ENCODE peak calls at places on chromosome 1, in six cellular contexts. X is tibial artery, K is Caco-2, G is fibroblast of lung, S is IMR-90, Y is stomach. A is an unnamed sample. For H3K4me1, the result is how much of the 10 kb centered on the place peaks cover.

GRCh38 chr1:6519935-6520621 is 28.6 kb upstream of the PLEKHG5 start:
- DNase-seq in X (no peak), K (no peak), G (peak), S (peak), Y (no peak), A (no peak)

GRCh38 chr1:54499097-54500029 is 48.7 kb upstream of the ACOT11 start:
- DNase-seq in X (no peak), K (peak), G (peak), S (peak), Y (no peak), A (peak)

GRCh38 chr1:231170875-231171274 is 9.0 kb downstream of the TRIM67 start:
- DNase-seq in X (no peak), K (no peak), G (no peak), S (no peak), Y (no peak), A (no peak)

GRCh38 chr1:156517746-156518145 is 17.2 kb upstream of the MEF2D start:
- DNase-seq in X (no peak), K (no peak), G (peak), S (no peak), Y (no peak), A (no peak)

GRCh38 chr1:179953974-179954493 is 576 bp upstream of the CEP350 start:
- DNase-seq in X (no peak), K (no peak), G (no peak), S (peak), Y (no peak), A (no peak)

GRCh38 chr1:29448456-29449317 is 212.4 kb downstream of the PTPRU start:
- DNase-seq in X (no peak), K (no peak), G (no peak), S (no peak), Y (no peak), A (no peak)

GRCh38 chr1:198880397-198880796 is 241.6 kb downstream of the PTPRC start:
- DNase-seq in X (no peak), K (no peak), G (peak), S (peak), Y (no peak), A (no peak)

GRCh38 chr1:98920441-98921110 is 84.1 kb downstream of the PLPPR5 start:
- DNase-seq in X (no peak), K (no peak), G (peak), S (peak), Y (no peak), A (no peak)

GRCh38 chr1:62716397-62716796 is 28.2 kb upstream of the DOCK7 start:
- DNase-seq in X (no peak), K (no peak), G (no peak), S (no peak), Y (no peak), A (no peak)

GRCh38 chr1:3067301-3067670 is 1.7 kb upstream of the PRDM16 start:
- DNase-seq in X (peak), K (no peak), G (no peak), S (no peak), Y (no peak), A (no peak)

GRCh38 chr1:66723985-66724384 is 28.3 kb upstream of the DYNLT5 start:
- DNase-seq in X (no peak), K (no peak), G (no peak), S (peak), Y (no peak), A (no peak)

GRCh38 chr1:39268112-39268581 is 63.7 kb downstream of the MACF1 start:
- DNase-seq in X (peak), K (no peak), G (peak), S (peak), Y (no peak), A (peak)

GRCh38 chr1:71345491-71345890 is 264.7 kb upstream of the ZRANB2 start:
- DNase-seq in X (no peak), K (no peak), G (no peak), S (no peak), Y (no peak), A (no peak)

GRCh38 chr1:232952514-232953175 is 2.2 kb downstream of the NTPCR start:
- DNase-seq in X (no peak), K (peak), G (peak), S (peak), Y (peak), A (peak)

GRCh38 chr1:198155253-198155652 is 1.5 kb upstream of the NEK7 start:
- DNase-seq in X (no peak), K (no peak), G (peak), S (peak), Y (no peak), A (no peak)

GRCh38 chr1:241413974-241414373 is 57.0 kb upstream of the RGS7 start:
- DNase-seq in X (no peak), K (no peak), G (no peak), S (no peak), Y (no peak), A (no peak)

DNA sequence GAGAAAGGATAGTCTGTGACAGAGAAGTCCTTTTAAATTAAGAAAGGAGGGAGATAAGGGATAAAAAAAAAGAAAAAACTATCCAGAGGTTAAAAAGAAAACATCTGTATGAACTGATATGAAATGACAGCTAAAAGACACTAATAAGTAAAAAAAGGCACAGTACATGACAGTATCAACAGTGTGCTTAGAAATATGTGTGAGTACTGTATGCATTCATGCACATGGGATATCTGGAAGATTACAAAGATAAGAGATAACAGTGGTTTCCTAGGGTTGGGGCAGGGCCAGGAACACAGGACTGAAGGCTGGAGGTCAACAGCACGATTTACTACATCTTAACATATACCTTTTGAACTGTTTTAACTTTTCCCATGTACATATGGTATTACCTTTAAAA is 13.3 kb downstream of the PTP4A2 start:
- DNase-seq in X (no peak), K (peak), G (no peak), S (no peak), Y (no peak), A (no peak)
- H3K4me1 ChIP-seq in X (half or more), K (under half), G (under half), S (under half), Y (half or more), A (half or more)

DNA sequence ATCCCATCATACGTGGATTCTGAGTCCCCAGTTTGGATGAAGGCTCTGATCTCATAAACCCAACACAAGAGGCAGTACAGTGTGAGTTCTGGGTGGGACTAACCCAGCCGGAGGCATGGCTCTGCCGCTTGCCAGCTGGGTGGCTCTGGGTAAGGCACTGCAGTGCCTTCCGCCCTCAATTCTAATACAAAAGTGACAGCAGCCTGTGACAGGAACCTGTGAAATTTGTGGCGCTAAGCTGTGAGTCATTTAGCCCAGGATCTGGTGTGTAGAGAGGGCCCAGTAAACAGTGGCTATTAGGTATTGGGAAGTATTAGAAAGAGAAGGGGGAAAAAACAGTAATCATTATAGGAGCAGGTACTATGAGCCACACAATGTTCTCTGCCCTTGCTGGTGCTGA is 23.3 kb downstream of the HSPG2 start:
- DNase-seq in X (no peak), K (no peak), G (no peak), S (no peak), Y (no peak), A (no peak)
- H3K4me1 ChIP-seq in X (half or more), K (half or more), G (under half), S (under half), Y (half or more), A (under half)

GRCh38 chr1:111733996-111734369 is 5.2 kb downstream of the INKA2 start:
- DNase-seq in X (no peak), K (no peak), G (no peak), S (no peak), Y (no peak), A (no peak)
- H3K4me1 ChIP-seq in X (under half), K (under half), G (under half), S (under half), Y (half or more), A (under half)

GRCh38 chr1:42953182-42954180 is 5.2 kb downstream of the SLC2A1 start:
- DNase-seq in X (no peak), K (no peak), G (no peak), S (no peak), Y (no peak), A (no peak)
- H3K4me1 ChIP-seq in X (half or more), K (half or more), G (under half), S (under half), Y (half or more), A (half or more)

DNA sequence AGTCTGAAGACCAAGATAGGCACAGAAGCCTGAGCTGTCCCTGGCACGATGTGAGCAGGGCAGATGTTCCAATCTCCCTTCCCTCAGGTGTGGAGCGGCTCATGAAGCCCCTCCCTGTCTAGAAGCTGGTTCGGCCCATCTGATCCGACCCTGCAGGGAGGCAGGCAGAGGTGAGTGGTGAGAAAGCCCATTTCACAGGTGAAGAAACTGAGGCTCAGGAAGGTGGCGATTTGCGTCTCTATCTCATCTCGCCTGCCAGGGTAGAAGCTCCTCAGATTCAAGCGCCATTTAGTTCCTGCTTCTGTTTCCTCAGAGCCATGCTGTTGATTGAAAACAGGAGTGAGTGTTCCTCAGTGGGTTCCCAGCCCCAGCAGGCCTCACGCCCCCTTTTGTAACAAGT is 16.9 kb upstream of the TENT5B start:
- DNase-seq in X (no peak), K (no peak), G (no peak), S (no peak), Y (no peak), A (no peak)
- H3K4me1 ChIP-seq in X (under half), K (under half), G (under half), S (under half), Y (half or more), A (under half)

GRCh38 chr1:19466112-19466561 is 19.2 kb downstream of the CAPZB start:
- DNase-seq in X (no peak), K (no peak), G (no peak), S (no peak), Y (no peak), A (no peak)

GRCh38 chr1:19463204-19463803 is 22.0 kb downstream of the CAPZB start:
- DNase-seq in X (no peak), K (no peak), G (no peak), S (no peak), Y (no peak), A (peak)

GRCh38 chr1:19465650-19466049 is 19.7 kb downstream of the CAPZB start:
- DNase-seq in X (no peak), K (no peak), G (no peak), S (no peak), Y (no peak), A (no peak)

GRCh38 chr1:19462781-19463180 is 22.6 kb downstream of the CAPZB start:
- DNase-seq in X (no peak), K (no peak), G (no peak), S (no peak), Y (no peak), A (no peak)

DNA sequence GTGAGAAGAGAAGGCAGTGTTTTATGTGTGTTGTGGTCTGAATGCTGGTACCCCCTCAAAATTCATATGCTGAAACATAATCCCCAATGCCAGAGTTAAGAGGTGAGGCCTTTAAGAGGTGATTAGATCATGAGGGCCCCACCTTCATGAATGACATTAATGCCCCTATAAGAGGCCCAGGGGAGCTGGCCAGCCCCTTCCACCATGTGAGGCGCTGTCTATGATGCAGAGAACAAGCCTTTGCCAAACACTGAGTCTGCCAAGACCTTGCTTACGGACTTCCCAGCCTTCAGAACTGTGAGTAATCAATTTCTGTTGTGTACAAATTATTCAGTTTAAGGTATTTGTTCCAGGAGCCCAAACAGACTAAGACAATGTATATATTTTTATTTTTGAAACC is 20.2 kb downstream of the CAPZB start:
- DNase-seq in X (no peak), K (no peak), G (peak), S (peak), Y (no peak), A (no peak)
- H3K4me1 ChIP-seq in X (half or more), K (under half), G (under half), S (under half), Y (half or more), A (half or more)

GRCh38 chr1:155125511-155125945 is 2.1 kb upstream of the EFNA1 start:
- DNase-seq in X (no peak), K (peak), G (no peak), S (no peak), Y (no peak), A (no peak)
- H3K4me1 ChIP-seq in X (under half), K (half or more), G (under half), S (under half), Y (half or more), A (under half)

GRCh38 chr1:116379057-116379630 is 6.1 kb downstream of the ATP1A1 start:
- DNase-seq in X (no peak), K (no peak), G (no peak), S (peak), Y (no peak), A (no peak)
- H3K4me1 ChIP-seq in X (half or more), K (half or more), G (under half), S (under half), Y (half or more), A (half or more)

A was measured in CD4-positive, alpha-beta memory T cell.